ENCODE peak calls at places on chromosomes 2 and 18, in four cellular contexts. Z, L, P and J are unnamed samples.

GRCh38 chr2:119744335-119744939 is 15.3 kb upstream of the PTPN4 start:
- DNase-seq in P (no peak), L (no peak), Z (no peak), J (peak; percentile 39)

GRCh38 chr2:229725716-229726346 is 11.5 kb upstream of the DNER start:
- DNase-seq in L (no peak), P (no peak), Z (no peak), J (no peak)

GRCh38 chr2:207503234-207503633 is 26.5 kb upstream of the CREB1 start:
- DNase-seq in L (no peak), P (no peak), Z (no peak), J (no peak)

GRCh38 chr18:60668583-60668982 is 296.0 kb upstream of the MC4R start:
- DNase-seq in P (no peak), L (no peak), Z (no peak), J (no peak)

GRCh38 chr2:25454824-25455611 is 113.3 kb upstream of the DNMT3A start:
- DNase-seq in L (peak; percentile 42), Z (no peak), P (no peak), J (no peak)

GRCh38 chr18:78972930-78973331 is 6.7 kb upstream of the SALL3 start:
- DNase-seq in Z (no peak), P (no peak), L (no peak), J (no peak)

GRCh38 chr2:150141241-150142001 is 346.0 kb downstream of the RND3 start:
- DNase-seq in P (no peak), Z (no peak), L (no peak), J (peak; percentile 9)

GRCh38 chr2:196403471-196403870 is 232.1 kb upstream of the STK17B start:
- DNase-seq in P (no peak), Z (no peak), L (no peak), J (no peak)

GRCh38 chr2:70931376-70932000 is 4.2 kb upstream of the ATP6V1B1 start:
- DNase-seq in Z (peak; percentile 53), L (no peak), P (peak; percentile 7), J (no peak)

GRCh38 chr2:222242532-222242931 is 56.3 kb downstream of the PAX3 start:
- DNase-seq in L (no peak), Z (no peak), P (no peak), J (no peak)

GRCh38 chr2:176145085-176145969 is 6.0 kb upstream of the HOXD4 start:
- DNase-seq in P (no peak), L (no peak), Z (no peak), J (no peak)
- H3K27me3 ChIP-seq in P (no peaks in the 10 kb centered on the region), L (peaks cover 1% of the 10 kb centered on the region), Z (peaks cover 93% of the 10 kb centered on the region), J (peaks cover 53% of the 10 kb centered on the region)

GRCh38 chr2:171741189-171741588 is 53.9 kb downstream of the DYNC1I2 start:
- DNase-seq in P (no peak), L (no peak), Z (no peak), J (no peak)

GRCh38 chr2:171745141-171745540 is 57.9 kb downstream of the DYNC1I2 start:
- DNase-seq in Z (no peak), L (no peak), P (no peak), J (no peak)

GRCh38 chr2:171747371-171747770 is 60.1 kb downstream of the DYNC1I2 start:
- DNase-seq in P (no peak), L (no peak), Z (no peak), J (no peak)

DNA sequence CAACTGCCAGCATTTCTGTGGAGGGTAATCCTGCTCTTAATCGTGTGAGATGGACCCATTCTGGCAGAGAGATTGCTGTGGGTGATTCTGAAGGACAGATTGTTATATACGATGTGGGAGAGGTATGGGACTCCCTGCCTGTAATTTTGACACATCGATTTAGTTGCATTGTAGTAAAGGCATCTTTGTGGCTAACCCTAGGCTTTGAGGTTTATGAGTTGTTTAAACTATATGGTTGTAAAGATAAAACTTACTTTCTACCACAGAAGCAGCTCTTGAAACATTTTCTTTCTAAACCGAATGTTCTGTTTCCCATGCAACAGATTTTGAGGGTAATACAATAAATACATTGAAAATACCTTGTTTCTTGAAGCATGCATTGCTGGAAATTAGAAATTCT is 58.5 kb downstream of the DYNC1I2 start:
- DNase-seq in P (no peak), L (no peak), Z (no peak), J (no peak)
- H3K36me3 ChIP-seq in P (peaks cover 8% of the 10 kb centered on the region), L (no peaks in the 10 kb centered on the region), Z (peaks cover 37% of the 10 kb centered on the region), J (peaks cover 6% of the 10 kb centered on the region)

DNA sequence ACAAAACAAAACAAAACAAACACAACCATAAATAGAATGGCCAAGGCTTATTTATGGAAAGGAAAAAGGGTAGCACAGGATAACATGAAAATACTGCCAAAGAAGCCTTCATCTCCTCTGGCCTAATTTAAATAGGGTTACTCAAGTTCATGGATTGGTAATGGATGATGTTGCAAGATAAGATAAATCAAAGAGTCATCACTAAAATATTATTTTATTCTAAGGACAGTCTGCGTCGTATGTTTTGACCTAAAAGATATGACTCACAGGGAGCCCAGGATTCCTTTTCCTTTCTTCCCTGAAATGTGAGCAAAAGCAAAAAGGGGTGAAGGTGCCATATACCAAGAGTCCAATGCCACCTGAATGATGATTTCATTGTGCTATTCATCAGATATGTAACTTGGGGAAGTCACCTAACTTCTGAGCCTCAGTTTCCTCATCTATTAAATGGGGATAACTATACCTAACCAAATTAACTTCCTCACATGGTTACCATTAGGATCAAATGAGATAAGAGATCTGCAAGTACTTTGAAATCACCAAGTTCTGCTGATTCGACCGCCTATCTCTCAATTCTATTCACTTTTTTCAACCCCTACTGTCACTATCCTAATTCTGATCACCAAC is 137.7 kb downstream of the THADA start:
- DNase-seq in P (no peak), Z (no peak), L (no peak), J (no peak)
- H3K4me1 ChIP-seq in P (no peaks in the 10 kb centered on the region), Z (no peaks in the 10 kb centered on the region), L (peaks cover 71% of the 10 kb centered on the region), J (peaks cover 5% of the 10 kb centered on the region)

GRCh38 chr2:241507430-241508239 is 749 bp downstream of the STK25 start:
- DNase-seq in L (peak; percentile 74), P (no peak), Z (peak; percentile 73), J (peak; percentile 32)
- H3K27me3 ChIP-seq in L (no peaks in the 10 kb centered on the region), P (no peaks in the 10 kb centered on the region), Z (no peaks in the 10 kb centered on the region), J (no peaks in the 10 kb centered on the region)

DNA sequence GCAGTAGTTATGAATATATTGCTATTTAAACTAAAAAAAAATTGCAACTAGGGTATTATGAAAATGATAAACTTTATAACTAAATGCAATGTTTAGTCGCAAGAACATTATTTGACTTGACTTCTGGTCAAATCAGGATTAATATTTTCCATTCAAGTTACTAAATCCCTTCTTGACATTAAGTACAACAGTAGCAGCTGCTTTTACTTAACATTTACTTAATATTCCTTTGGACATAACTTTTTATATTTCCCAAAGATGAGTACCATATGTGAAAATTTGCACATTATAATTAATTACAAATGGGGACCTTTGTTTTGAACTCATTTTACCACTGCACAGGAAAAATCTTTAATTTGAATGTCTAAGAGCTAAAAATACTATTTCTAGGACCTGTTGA is 74.1 kb downstream of the PMS1 start:
- DNase-seq in L (no peak), P (no peak), Z (no peak), J (no peak)
- H3K36me3 ChIP-seq in L (no peaks in the 10 kb centered on the region), P (no peaks in the 10 kb centered on the region), Z (peaks cover 16% of the 10 kb centered on the region), J (no peaks in the 10 kb centered on the region)